ENCODE peak calls at places on chromosomes 12 and 14, in eight cellular contexts. M is HCT116; N is IMR-90; O is iPS DF 6.9; L is CD4-positive, CD25-positive, alpha-beta regulatory T cell; P is NT2/D1; K is heart right ventricle; G is cardiac muscle cell. U is an unnamed sample. For H3K4me1, the result is how much of the 10 kb centered on the place peaks cover.

GRCh38 chr14:104321151-104322130 is 183.1 kb downstream of the KIF26A start:
- DNase-seq in L (no peak), N (no peak), M (no peak), K (no peak), P (no peak), G (no peak), O (no peak), U (no peak)

GRCh38 chr12:130137141-130138018 is 24.9 kb upstream of the FZD10 start:
- DNase-seq in M (no peak), K (no peak), L (no peak), G (no peak), O (no peak), P (no peak), N (no peak), U (no peak)

GRCh38 chr12:116164263-116164817 is 113.2 kb downstream of the MED13L start:
- DNase-seq in M (no peak), L (no peak), P (no peak), G (no peak), N (peak), K (no peak), O (no peak), U (no peak)

GRCh38 chr12:52369809-52370208 is 2.5 kb upstream of the KRT85 start:
- DNase-seq in N (no peak), K (no peak), M (no peak), P (no peak), G (no peak), L (no peak), O (no peak), U (no peak)

GRCh38 chr12:122641976-122642375 is 61.2 kb downstream of the HCAR2 start:
- DNase-seq in L (no peak), K (no peak), M (no peak), P (no peak), G (peak), N (peak), O (no peak), U (no peak)

GRCh38 chr12:119157528-119157927 is 21.2 kb upstream of the HSPB8 start:
- DNase-seq in P (no peak), N (no peak), G (no peak), M (no peak), O (no peak), K (peak), L (no peak), U (no peak)

GRCh38 chr14:61838661-61839060 is 76.4 kb downstream of the SNAPC1 start:
- DNase-seq in G (peak), K (no peak), P (no peak), O (no peak), M (no peak), L (no peak), N (peak), U (no peak)

GRCh38 chr12:94175763-94176660 is 27.6 kb downstream of the PLXNC1 start:
- DNase-seq in M (no peak), G (peak), K (no peak), O (no peak), N (peak), L (no peak), P (no peak), U (no peak)

GRCh38 chr12:123329799-123330198 is 34.8 kb downstream of the SBNO1 start:
- DNase-seq in P (no peak), O (no peak), L (no peak), K (no peak), N (no peak), G (no peak), M (no peak), U (no peak)

GRCh38 chr12:89372584-89373370 is 20.5 kb upstream of the DUSP6 start:
- DNase-seq in O (no peak), G (no peak), L (no peak), P (no peak), M (no peak), K (no peak), N (no peak), U (no peak)

GRCh38 chr12:89368386-89368785 is 16.1 kb upstream of the DUSP6 start:
- DNase-seq in G (no peak), L (no peak), M (no peak), K (no peak), P (no peak), N (no peak), O (no peak), U (no peak)

GRCh38 chr12:89369166-89369565 is 16.9 kb upstream of the DUSP6 start:
- DNase-seq in M (no peak), G (no peak), L (no peak), N (no peak), O (no peak), P (no peak), K (no peak), U (no peak)

GRCh38 chr12:89370411-89370810 is 18.1 kb upstream of the DUSP6 start:
- DNase-seq in O (no peak), N (no peak), K (no peak), P (no peak), M (no peak), L (no peak), G (no peak), U (no peak)

DNA sequence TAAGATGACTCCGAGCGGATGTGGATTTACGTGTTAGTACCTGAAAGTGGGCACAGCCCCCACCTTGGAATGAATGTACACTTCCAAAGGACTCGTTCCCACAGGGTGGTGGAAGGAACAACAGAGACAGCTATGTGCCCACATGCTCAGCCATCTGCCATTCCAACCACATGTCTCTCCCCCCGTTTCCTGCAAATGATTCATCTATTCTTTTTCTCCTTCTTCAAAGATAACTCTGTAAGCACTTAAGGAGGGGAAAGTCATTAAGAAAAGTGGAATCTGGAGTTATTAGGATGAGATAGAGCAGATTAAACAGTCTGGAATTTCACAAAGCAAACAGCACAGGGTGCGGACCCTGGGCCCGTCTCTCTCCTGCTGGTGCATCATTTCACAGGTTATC is 18.5 kb upstream of the DUSP6 start:
- DNase-seq in K (no peak), G (peak), P (no peak), O (no peak), L (no peak), M (peak), N (peak), U (no peak)
- H3K4me1 ChIP-seq in K (under half), G (under half), P (under half), O (under half), L (under half), M (half or more), N (under half), U (under half)

GRCh38 chr12:42143401-42144173 is 1.1 kb downstream of the GXYLT1 start:
- DNase-seq in O (no peak), K (no peak), N (peak), L (peak), M (no peak), P (no peak), G (peak), U (no peak)
- H3K4me1 ChIP-seq in O (under half), K (under half), N (under half), L (under half), M (under half), P (under half), G (under half), U (under half)

GRCh38 chr14:100393906-100394732 is 71.0 kb downstream of the SLC25A47 start:
- DNase-seq in P (no peak), N (no peak), G (no peak), L (no peak), M (no peak), O (no peak), K (no peak), U (no peak)

GRCh38 chr14:100394886-100395672 is 71.9 kb downstream of the SLC25A47 start:
- DNase-seq in P (no peak), L (no peak), O (no peak), G (no peak), N (no peak), K (no peak), M (no peak), U (no peak)

GRCh38 chr14:100392266-100392850 is 69.2 kb downstream of the SLC25A47 start:
- DNase-seq in L (no peak), O (no peak), M (no peak), K (no peak), P (no peak), N (peak), G (peak), U (no peak)

GRCh38 chr14:100391777-100392176 is 68.6 kb downstream of the SLC25A47 start:
- DNase-seq in K (no peak), G (no peak), O (no peak), P (no peak), L (no peak), M (no peak), N (peak), U (no peak)

GRCh38 chr14:100393362-100393761 is 70.2 kb downstream of the SLC25A47 start:
- DNase-seq in K (no peak), G (no peak), N (no peak), M (no peak), O (no peak), P (no peak), L (no peak), U (no peak)
- H3K4me1 ChIP-seq in K (under half), G (under half), N (under half), M (under half), O (under half), P (under half), L (under half), U (under half)

DNA sequence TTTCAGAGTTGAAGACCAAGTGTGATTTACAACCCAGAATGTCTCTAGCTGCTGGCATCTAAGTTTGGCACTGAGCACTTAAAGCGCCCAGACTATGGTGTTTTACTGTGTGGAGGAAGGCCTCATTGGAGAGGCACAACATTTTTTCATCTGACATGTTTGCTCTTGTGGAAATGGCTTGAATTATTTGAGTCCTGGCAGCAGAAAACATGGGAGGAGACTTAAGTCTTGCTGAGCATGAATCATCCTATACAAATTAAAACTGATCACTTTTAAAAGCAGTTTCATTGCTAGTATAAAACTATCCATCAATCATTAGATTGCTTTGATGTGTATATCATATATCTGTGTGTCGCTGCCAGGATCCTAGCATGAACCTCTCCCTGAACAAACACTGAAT is 85.9 kb upstream of the REP15 start:
- DNase-seq in O (no peak), M (peak), L (no peak), N (peak), K (no peak), P (no peak), G (peak), U (no peak)
- H3K4me1 ChIP-seq in O (under half), M (half or more), L (under half), N (under half), K (half or more), P (under half), G (under half), U (under half)

DNA sequence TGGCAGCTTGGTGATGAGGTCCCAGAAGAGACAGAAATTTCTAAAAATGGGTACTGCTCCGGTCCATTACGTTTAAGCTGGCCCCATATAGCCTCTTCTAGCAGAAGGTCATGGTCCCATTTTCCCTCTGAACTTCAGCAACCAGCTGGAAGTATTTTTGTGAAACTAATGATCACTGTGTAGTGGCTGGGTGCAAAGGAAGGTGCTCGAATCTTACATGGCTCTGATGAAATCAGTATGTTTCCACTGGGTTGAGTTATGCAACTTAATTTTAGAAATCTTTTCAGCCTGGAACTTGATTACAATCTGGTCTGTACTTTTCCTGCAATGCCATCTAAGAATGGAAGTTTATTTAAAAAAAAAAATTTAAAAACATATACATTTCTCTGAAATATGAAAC is 228.5 kb downstream of the FOXN3 start:
- DNase-seq in G (no peak), M (no peak), L (no peak), K (no peak), P (no peak), O (no peak), N (no peak), U (no peak)
- H3K4me1 ChIP-seq in G (under half), M (under half), L (under half), K (under half), P (under half), O (under half), N (under half), U (under half)

GRCh38 chr12:45273717-45274271 is 57.9 kb downstream of the ANO6 start:
- DNase-seq in G (peak), L (no peak), N (peak), P (no peak), M (peak), K (no peak), O (no peak), U (no peak)
- H3K4me1 ChIP-seq in G (under half), L (under half), N (under half), P (under half), M (under half), K (half or more), O (under half), U (under half)

GRCh38 chr14:105471823-105472495 is 2.7 kb upstream of the CRIP2 start:
- DNase-seq in N (no peak), L (no peak), K (peak), P (no peak), G (no peak), O (no peak), M (no peak), U (no peak)
- H3K4me1 ChIP-seq in N (under half), L (under half), K (half or more), P (under half), G (half or more), O (under half), M (under half), U (under half)

DNA sequence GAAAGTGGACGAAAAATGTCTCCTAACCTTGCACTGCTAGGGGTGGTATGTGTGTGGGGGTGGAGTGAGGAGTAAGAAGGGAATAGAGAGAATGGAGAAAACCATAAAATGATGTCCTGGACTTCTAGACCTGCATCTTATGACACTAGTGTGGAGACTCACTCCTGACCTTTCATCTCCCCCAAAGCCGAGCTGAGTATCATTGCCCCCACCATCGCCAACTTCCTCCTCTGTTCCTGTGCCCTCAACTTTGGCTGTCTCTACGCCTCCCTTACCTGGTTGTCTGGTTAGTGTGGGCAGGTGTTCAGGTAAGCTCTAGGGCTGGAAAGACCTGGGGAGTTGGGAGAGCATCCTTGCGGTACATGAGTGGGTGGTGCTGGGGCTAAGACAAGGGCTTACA is 4.5 kb upstream of the KLHL33 start:
- DNase-seq in G (no peak), P (no peak), M (no peak), O (no peak), L (no peak), K (no peak), N (no peak), U (no peak)
- H3K4me1 ChIP-seq in G (under half), P (under half), M (under half), O (under half), L (under half), K (under half), N (under half), U (under half)

U was measured in effector memory CD4-positive, alpha-beta T cell.